ENCODE peak calls at places on chromosomes 4 and X, in five cellular contexts. U is heart left ventricle; Q is activated naive CD4-positive, alpha-beta T cell treated with anti-CD3 and anti-CD28 coated beads, Interleukin-2, amount 10 ng/mL, durations not matched to agents 7 days and 5 days; A is T-helper 1 cell; G is activated CD8-positive, alpha-beta memory T cell treated with anti-CD3 and anti-CD28 coated beads for 24 hours. K is an unnamed sample.

GRCh38 chr4:99811850-99812249 is 4.8 kb upstream of the DAPP1 start:
- DNase-seq in G (no peak), Q (peak), U (no peak), A (no peak), K (peak)

GRCh38 chr4:39732728-39733127 is 34.8 kb downstream of the UBE2K start:
- DNase-seq in G (no peak), A (no peak), Q (no peak), U (no peak), K (no peak)

GRCh38 chr4:155085843-155086530 is 122.4 kb upstream of the NPY2R start:
- DNase-seq in Q (no peak), G (no peak), A (no peak), U (no peak), K (no peak)

GRCh38 chr4:2324891-2325290 is 63.0 kb upstream of the MXD4 start:
- DNase-seq in G (no peak), A (no peak), Q (no peak), U (no peak), K (no peak)

GRCh38 chrX:114472788-114473187 is 111.1 kb upstream of the HTR2C start:
- DNase-seq in G (no peak), Q (no peak), U (no peak), A (no peak), K (no peak)

GRCh38 chr4:111991163-111991562 is 154.1 kb upstream of the FAM241A start:
- DNase-seq in Q (no peak), U (no peak), G (no peak), A (no peak), K (no peak)

GRCh38 chrX:71532078-71532752 is 689 bp upstream of the OGT start:
- DNase-seq in A (peak), G (peak), Q (peak), U (no peak), K (no peak)

GRCh38 chr4:177128306-177128705 is 181.4 kb upstream of the NEIL3 start:
- DNase-seq in A (no peak), U (no peak), G (no peak), Q (no peak), K (no peak)

GRCh38 chr4:2977116-2978097 is 14.0 kb downstream of the GRK4 start:
- DNase-seq in G (no peak), Q (no peak), U (no peak), A (no peak), K (peak)